ENCODE peak calls at places on chromosomes 11 and 22, in six cellular contexts. One of them, this sample, is unnamed.
A peak's percentile ranks its signal among the peaks of the same experiment; 100 is the strongest.

GRCh38 chr11:20022363-20023081 is 137.8 kb downstream of the DBX1 start:
- DNase-seq in IMR-90: peak; percentile 63
- DNase-seq in BJ: no peak
- DNase-seq in astrocyte of the cerebellum: no peak
- DNase-seq in right cardiac atrium: no peak
- DNase-seq in ovary: peak; percentile 35
- DNase-seq in this sample: no peak

GRCh38 chr11:68014157-68014965 is 4.2 kb downstream of the ALDH3B1 start:
- DNase-seq in BJ: no peak
- DNase-seq in IMR-90: peak; percentile 87
- DNase-seq in astrocyte of the cerebellum: peak; percentile 53
- DNase-seq in right cardiac atrium: peak; percentile 77
- DNase-seq in ovary: no peak
- DNase-seq in this sample: no peak

GRCh38 chr22:49017769-49018330 is 809.8 kb downstream of the BRD1 start:
- DNase-seq in right cardiac atrium: no peak
- DNase-seq in IMR-90: no peak
- DNase-seq in BJ: no peak
- DNase-seq in astrocyte of the cerebellum: no peak
- DNase-seq in ovary: peak; percentile 1
- DNase-seq in this sample: no peak

GRCh38 chr11:95897731-95898130 is 26.2 kb downstream of the MTMR2 start:
- DNase-seq in right cardiac atrium: no peak
- DNase-seq in ovary: no peak
- DNase-seq in IMR-90: peak; percentile 77
- DNase-seq in BJ: no peak
- DNase-seq in astrocyte of the cerebellum: peak; percentile 38
- DNase-seq in this sample: peak; percentile 17

GRCh38 chr22:20750461-20751184 is 23.3 kb upstream of the SERPIND1 start:
- DNase-seq in astrocyte of the cerebellum: peak; percentile 55
- DNase-seq in ovary: peak; percentile 37
- DNase-seq in BJ: peak; percentile 26
- DNase-seq in IMR-90: peak; percentile 90
- DNase-seq in right cardiac atrium: peak; percentile 78
- DNase-seq in this sample: peak; percentile 56

GRCh38 chr11:62238151-62238550 is 3.9 kb upstream of the SCGB1D2 start:
- DNase-seq in right cardiac atrium: no peak
- DNase-seq in astrocyte of the cerebellum: no peak
- DNase-seq in IMR-90: no peak
- DNase-seq in ovary: no peak
- DNase-seq in BJ: no peak
- DNase-seq in this sample: no peak

GRCh38 chr11:16133867-16134266 is 222.5 kb downstream of the SOX6 start:
- DNase-seq in ovary: no peak
- DNase-seq in BJ: no peak
- DNase-seq in astrocyte of the cerebellum: no peak
- DNase-seq in IMR-90: no peak
- DNase-seq in right cardiac atrium: no peak
- DNase-seq in this sample: no peak

GRCh38 chr11:72821920-72822799 is 7.9 kb downstream of the ATG16L2 start:
- DNase-seq in IMR-90: peak; percentile 84
- DNase-seq in right cardiac atrium: peak; percentile 96
- DNase-seq in BJ: no peak
- DNase-seq in ovary: peak; percentile 97
- DNase-seq in astrocyte of the cerebellum: peak; percentile 55
- DNase-seq in this sample: no peak

GRCh38 chr11:1876361-1877063 is 15.2 kb downstream of the PRR33 start:
- DNase-seq in IMR-90: no peak
- DNase-seq in right cardiac atrium: peak; percentile 85
- DNase-seq in astrocyte of the cerebellum: no peak
- DNase-seq in BJ: no peak
- DNase-seq in ovary: peak; percentile 61
- DNase-seq in this sample: no peak

GRCh38 chr11:12845739-12846358 is 163.3 kb upstream of the RASSF10 start:
- DNase-seq in IMR-90: peak; percentile 78
- DNase-seq in astrocyte of the cerebellum: no peak
- DNase-seq in ovary: peak; percentile 49
- DNase-seq in right cardiac atrium: peak; percentile 68
- DNase-seq in BJ: no peak
- DNase-seq in this sample: no peak

GRCh38 chr11:118263694-118264567 is at the start of gene MPZL2:
- DNase-seq in astrocyte of the cerebellum: no peak
- DNase-seq in right cardiac atrium: peak; percentile 54
- DNase-seq in ovary: no peak
- DNase-seq in BJ: no peak
- DNase-seq in IMR-90: no peak
- DNase-seq in this sample: no peak

GRCh38 chr11:116173506-116173905 is 599.3 kb downstream of the BUD13 start:
- DNase-seq in right cardiac atrium: no peak
- DNase-seq in astrocyte of the cerebellum: no peak
- DNase-seq in ovary: no peak
- DNase-seq in IMR-90: no peak
- DNase-seq in BJ: no peak
- DNase-seq in this sample: no peak

GRCh38 chr11:118820412-118821357 is 29.7 kb upstream of the DDX6 start:
- DNase-seq in right cardiac atrium: peak; percentile 91
- DNase-seq in astrocyte of the cerebellum: peak; percentile 18
- DNase-seq in IMR-90: no peak
- DNase-seq in ovary: no peak
- DNase-seq in BJ: no peak
- DNase-seq in this sample: no peak

GRCh38 chr22:29216873-29217666 is 11.4 kb downstream of the EMID1 start:
- DNase-seq in BJ: peak; percentile 3
- DNase-seq in ovary: no peak
- DNase-seq in right cardiac atrium: no peak
- DNase-seq in IMR-90: peak; percentile 78
- DNase-seq in astrocyte of the cerebellum: no peak
- DNase-seq in this sample: peak; percentile 16

GRCh38 chr11:70715166-70715565 is 316.8 kb downstream of the CTTN start:
- DNase-seq in right cardiac atrium: no peak
- DNase-seq in IMR-90: no peak
- DNase-seq in BJ: no peak
- DNase-seq in ovary: no peak
- DNase-seq in astrocyte of the cerebellum: no peak
- DNase-seq in this sample: no peak

GRCh38 chr11:87878373-87878779 is 296.9 kb downstream of the RAB38 start:
- DNase-seq in IMR-90: peak; percentile 57
- DNase-seq in right cardiac atrium: no peak
- DNase-seq in BJ: peak; percentile 79
- DNase-seq in astrocyte of the cerebellum: peak; percentile 24
- DNase-seq in ovary: no peak
- DNase-seq in this sample: peak; percentile 9

GRCh38 chr22:25511725-25512124 is 52.8 kb upstream of the GRK3 start:
- DNase-seq in ovary: no peak
- DNase-seq in IMR-90: no peak
- DNase-seq in right cardiac atrium: no peak
- DNase-seq in BJ: no peak
- DNase-seq in astrocyte of the cerebellum: no peak
- DNase-seq in this sample: no peak

GRCh38 chr11:43930868-43931716 is 11.3 kb upstream of the C11orf96 start:
- DNase-seq in BJ: no peak
- DNase-seq in ovary: no peak
- DNase-seq in right cardiac atrium: no peak
- DNase-seq in astrocyte of the cerebellum: no peak
- DNase-seq in IMR-90: peak; percentile 42
- DNase-seq in this sample: no peak

GRCh38 chr11:92451081-92451480 is 226.5 kb downstream of the FAT3 start:
- DNase-seq in ovary: no peak
- DNase-seq in right cardiac atrium: no peak
- DNase-seq in BJ: no peak
- DNase-seq in astrocyte of the cerebellum: no peak
- DNase-seq in IMR-90: no peak
- DNase-seq in this sample: no peak

GRCh38 chr11:92455221-92455790 is 230.7 kb downstream of the FAT3 start:
- DNase-seq in astrocyte of the cerebellum: no peak
- DNase-seq in IMR-90: no peak
- DNase-seq in ovary: no peak
- DNase-seq in right cardiac atrium: no peak
- DNase-seq in BJ: no peak
- DNase-seq in this sample: no peak

GRCh38 chr11:92449222-92449621 is 224.6 kb downstream of the FAT3 start:
- DNase-seq in IMR-90: no peak
- DNase-seq in ovary: no peak
- DNase-seq in right cardiac atrium: no peak
- DNase-seq in BJ: no peak
- DNase-seq in astrocyte of the cerebellum: no peak
- DNase-seq in this sample: no peak

GRCh38 chr11:92449780-92450179 is 225.2 kb downstream of the FAT3 start:
- DNase-seq in ovary: no peak
- DNase-seq in IMR-90: no peak
- DNase-seq in BJ: no peak
- DNase-seq in astrocyte of the cerebellum: no peak
- DNase-seq in right cardiac atrium: no peak
- DNase-seq in this sample: no peak

DNA sequence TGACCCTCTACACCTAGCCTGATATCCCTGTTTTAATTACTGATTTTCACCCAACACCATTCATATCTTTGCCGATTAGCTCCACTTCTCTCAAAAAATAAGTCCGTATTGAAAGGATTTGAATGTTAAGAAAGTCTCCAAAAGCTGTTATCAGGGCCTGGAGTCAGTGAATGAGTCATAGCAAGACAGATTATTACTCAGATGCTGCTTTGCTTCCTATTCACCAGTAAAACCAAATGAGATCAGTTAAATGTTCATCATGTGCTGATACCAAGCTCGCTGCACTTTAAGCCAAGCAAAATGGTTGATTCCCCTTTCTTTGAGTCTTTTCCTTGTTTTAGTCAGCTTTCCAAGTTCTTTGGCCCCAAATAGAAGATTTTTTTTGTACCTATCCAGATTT is 228.4 kb downstream of the FAT3 start:
- DNase-seq in ovary: no peak
- DNase-seq in IMR-90: peak; percentile 78
- DNase-seq in BJ: peak; percentile 32
- DNase-seq in right cardiac atrium: no peak
- DNase-seq in astrocyte of the cerebellum: peak; percentile 15
- DNase-seq in this sample: peak; percentile 23
- H3K4me3 ChIP-seq in ovary: no peak overlapping the region
- H3K4me3 ChIP-seq in IMR-90: no peak overlapping the region
- H3K4me3 ChIP-seq in BJ: no peak overlapping the region
- H3K4me3 ChIP-seq in right cardiac atrium: no peak overlapping the region
- H3K4me3 ChIP-seq in astrocyte of the cerebellum: no peak overlapping the region
- H3K4me3 ChIP-seq in this sample: no peak overlapping the region

GRCh38 chr11:30586251-30587144 is at the start of gene MPPED2:
- DNase-seq in BJ: no peak
- DNase-seq in ovary: peak; percentile 27
- DNase-seq in astrocyte of the cerebellum: no peak
- DNase-seq in right cardiac atrium: peak; percentile 81
- DNase-seq in IMR-90: no peak
- DNase-seq in this sample: no peak
- H3K4me3 ChIP-seq in BJ: no peak within 1 kb of the TSS
- H3K4me3 ChIP-seq in ovary: peak within 1 kb of the TSS; percentile 46
- H3K4me3 ChIP-seq in astrocyte of the cerebellum: peak within 1 kb of the TSS; percentile 51
- H3K4me3 ChIP-seq in right cardiac atrium: peak within 1 kb of the TSS; percentile 92
- H3K4me3 ChIP-seq in IMR-90: peak within 1 kb of the TSS; percentile 29
- H3K4me3 ChIP-seq in this sample: peak within 1 kb of the TSS; percentile 21

GRCh38 chr11:14320020-14320419 is 39.0 kb downstream of the RRAS2 start:
- DNase-seq in BJ: no peak
- DNase-seq in IMR-90: peak; percentile 59
- DNase-seq in right cardiac atrium: no peak
- DNase-seq in astrocyte of the cerebellum: peak; percentile 86
- DNase-seq in ovary: no peak
- DNase-seq in this sample: no peak

GRCh38 chr11:14318581-14318981 is 40.4 kb downstream of the RRAS2 start:
- DNase-seq in IMR-90: peak; percentile 37
- DNase-seq in astrocyte of the cerebellum: no peak
- DNase-seq in ovary: no peak
- DNase-seq in BJ: no peak
- DNase-seq in right cardiac atrium: no peak
- DNase-seq in this sample: no peak

GRCh38 chr11:14322510-14322909 is 36.5 kb downstream of the RRAS2 start:
- DNase-seq in right cardiac atrium: no peak
- DNase-seq in BJ: no peak
- DNase-seq in IMR-90: no peak
- DNase-seq in astrocyte of the cerebellum: no peak
- DNase-seq in ovary: no peak
- DNase-seq in this sample: no peak

GRCh38 chr11:14327105-14327504 is 31.9 kb downstream of the RRAS2 start:
- DNase-seq in BJ: no peak
- DNase-seq in ovary: no peak
- DNase-seq in astrocyte of the cerebellum: no peak
- DNase-seq in right cardiac atrium: no peak
- DNase-seq in IMR-90: no peak
- DNase-seq in this sample: no peak

DNA sequence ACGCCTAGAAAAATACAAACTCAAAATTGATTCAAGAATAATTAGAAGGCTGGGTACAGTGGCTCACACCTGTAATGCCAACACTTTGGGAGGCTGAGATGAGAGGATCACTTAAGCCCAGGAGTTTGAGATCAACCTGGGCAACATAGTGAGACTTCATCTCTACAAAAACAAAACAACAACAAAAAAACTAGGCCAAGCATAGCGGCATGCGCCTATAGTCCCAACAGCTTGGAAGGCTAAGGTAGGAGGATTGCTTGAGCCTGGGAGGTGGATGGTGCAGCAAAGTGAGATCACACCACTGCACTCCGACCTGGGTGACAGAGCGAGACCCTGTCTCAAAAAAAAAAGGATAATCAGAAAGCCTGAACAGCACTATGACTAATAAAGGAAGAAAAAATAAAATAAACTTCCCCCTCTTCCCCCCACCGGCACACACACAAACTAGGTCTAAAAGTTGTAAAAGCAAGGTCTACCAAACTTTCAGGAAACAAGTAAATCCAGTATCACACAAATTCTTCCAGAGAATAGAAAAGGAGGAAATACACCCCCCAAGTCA is 35.8 kb downstream of the RRAS2 start:
- DNase-seq in ovary: no peak
- DNase-seq in astrocyte of the cerebellum: no peak
- DNase-seq in right cardiac atrium: no peak
- DNase-seq in BJ: no peak
- DNase-seq in IMR-90: no peak
- DNase-seq in this sample: no peak
- H3K4me3 ChIP-seq in ovary: no peak overlapping the region
- H3K4me3 ChIP-seq in astrocyte of the cerebellum: no peak overlapping the region
- H3K4me3 ChIP-seq in right cardiac atrium: no peak overlapping the region
- H3K4me3 ChIP-seq in BJ: no peak overlapping the region
- H3K4me3 ChIP-seq in IMR-90: no peak overlapping the region
- H3K4me3 ChIP-seq in this sample: no peak overlapping the region

DNA sequence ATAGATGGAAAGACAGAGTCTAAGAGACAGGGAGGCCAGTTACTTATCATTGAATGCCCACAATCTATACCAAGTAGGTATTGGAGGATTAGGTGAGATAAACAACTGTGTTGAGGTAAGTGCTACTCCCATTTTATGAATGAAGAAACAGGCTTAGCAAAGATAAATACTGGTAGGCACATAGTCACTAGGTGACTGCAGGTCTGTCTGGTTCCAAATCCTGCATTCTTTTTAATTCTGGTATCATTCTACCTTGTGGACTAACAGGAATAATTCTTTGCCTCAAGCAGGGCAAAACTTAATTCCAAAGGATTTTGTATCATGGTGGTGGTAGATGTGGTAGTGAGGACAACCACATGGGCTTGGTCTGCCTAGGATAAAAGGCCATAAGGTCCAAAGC is 28.4 kb downstream of the RNF169 start:
- DNase-seq in BJ: no peak
- DNase-seq in ovary: no peak
- DNase-seq in astrocyte of the cerebellum: no peak
- DNase-seq in IMR-90: no peak
- DNase-seq in right cardiac atrium: no peak
- DNase-seq in this sample: no peak
- H3K4me3 ChIP-seq in BJ: no peak overlapping the region
- H3K4me3 ChIP-seq in ovary: no peak overlapping the region
- H3K4me3 ChIP-seq in astrocyte of the cerebellum: no peak overlapping the region
- H3K4me3 ChIP-seq in IMR-90: no peak overlapping the region
- H3K4me3 ChIP-seq in right cardiac atrium: no peak overlapping the region
- H3K4me3 ChIP-seq in this sample: no peak overlapping the region

GRCh38 chr11:9571766-9572120 is 1.7 kb upstream of the WEE1 start:
- DNase-seq in astrocyte of the cerebellum: no peak
- DNase-seq in right cardiac atrium: no peak
- DNase-seq in IMR-90: no peak
- DNase-seq in ovary: no peak
- DNase-seq in BJ: no peak
- DNase-seq in this sample: no peak
- H3K4me3 ChIP-seq in astrocyte of the cerebellum: no peak overlapping the region
- H3K4me3 ChIP-seq in right cardiac atrium: no peak overlapping the region
- H3K4me3 ChIP-seq in IMR-90: no peak overlapping the region
- H3K4me3 ChIP-seq in ovary: no peak overlapping the region
- H3K4me3 ChIP-seq in BJ: no peak overlapping the region
- H3K4me3 ChIP-seq in this sample: no peak overlapping the region